ENCODE peak calls at places on chromosomes 7 and 10, in four cellular contexts. One of them, this sample, is unnamed.

GRCh38 chr7:28239823-28240204 is 59.2 kb upstream of the JAZF1 start:
- DNase-seq in H1: no peak
- DNase-seq in body of pancreas: peak; percentile 9
- DNase-seq in HCT116: no peak
- DNase-seq in this sample: no peak

GRCh38 chr10:132506711-132507466 is 30.7 kb upstream of the INPP5A start:
- DNase-seq in HCT116: no peak
- DNase-seq in H1: no peak
- DNase-seq in body of pancreas: peak; percentile 34
- DNase-seq in this sample: no peak

GRCh38 chr10:1462032-1462431 is 275.3 kb downstream of the ADARB2 start:
- DNase-seq in HCT116: no peak
- DNase-seq in H1: no peak
- DNase-seq in body of pancreas: no peak
- DNase-seq in this sample: no peak

GRCh38 chr7:24722386-24723177 is 34.7 kb downstream of the GSDME start:
- DNase-seq in H1: peak; percentile 54
- DNase-seq in HCT116: no peak
- DNase-seq in body of pancreas: no peak
- DNase-seq in this sample: peak; percentile 54

GRCh38 chr7:35747611-35748010 is 52.7 kb upstream of the HERPUD2 start:
- DNase-seq in body of pancreas: no peak
- DNase-seq in HCT116: no peak
- DNase-seq in H1: no peak
- DNase-seq in this sample: no peak

GRCh38 chr7:428387-428786 is 91.3 kb downstream of the PDGFA start:
- DNase-seq in H1: no peak
- DNase-seq in HCT116: no peak
- DNase-seq in body of pancreas: no peak
- DNase-seq in this sample: no peak

GRCh38 chr7:20642171-20642570 is 26.7 kb downstream of the ABCB5 start:
- DNase-seq in H1: no peak
- DNase-seq in HCT116: no peak
- DNase-seq in body of pancreas: no peak
- DNase-seq in this sample: no peak

GRCh38 chr10:17793823-17794759 is 15.1 kb upstream of the MRC1 start:
- DNase-seq in HCT116: no peak
- DNase-seq in body of pancreas: peak; percentile 63
- DNase-seq in H1: no peak
- DNase-seq in this sample: no peak

GRCh38 chr10:18549105-18549504 is 102.3 kb downstream of the NSUN6 start:
- DNase-seq in H1: no peak
- DNase-seq in body of pancreas: no peak
- DNase-seq in HCT116: no peak
- DNase-seq in this sample: no peak

GRCh38 chr10:54441286-54441685 is 359.7 kb downstream of the PCDH15 start:
- DNase-seq in body of pancreas: no peak
- DNase-seq in H1: no peak
- DNase-seq in HCT116: no peak
- DNase-seq in this sample: peak; percentile 24

GRCh38 chr7:27173412-27174076 is 576 bp downstream of the HOXA10 start:
- DNase-seq in HCT116: no peak
- DNase-seq in body of pancreas: no peak
- DNase-seq in H1: peak; percentile 73
- DNase-seq in this sample: no peak

GRCh38 chr7:158411232-158411950 is 176.2 kb downstream of the PTPRN2 start:
- DNase-seq in H1: no peak
- DNase-seq in body of pancreas: no peak
- DNase-seq in HCT116: no peak
- DNase-seq in this sample: no peak

GRCh38 chr7:37068902-37069301 is 344.6 kb upstream of the AOAH start:
- DNase-seq in HCT116: no peak
- DNase-seq in H1: no peak
- DNase-seq in body of pancreas: no peak
- DNase-seq in this sample: no peak

GRCh38 chr7:159006610-159007130 is 138.0 kb downstream of the VIPR2 start:
- DNase-seq in HCT116: no peak
- DNase-seq in body of pancreas: no peak
- DNase-seq in H1: no peak
- DNase-seq in this sample: no peak

GRCh38 chr7:142300689-142301088 is 42.8 kb upstream of the PRSS58 start:
- DNase-seq in body of pancreas: no peak
- DNase-seq in HCT116: peak; percentile 28
- DNase-seq in H1: peak; percentile 86
- DNase-seq in this sample: no peak

GRCh38 chr7:47193003-47193402 is 388.9 kb downstream of the TNS3 start:
- DNase-seq in body of pancreas: no peak
- DNase-seq in H1: no peak
- DNase-seq in HCT116: no peak
- DNase-seq in this sample: no peak

GRCh38 chr7:55473935-55474334 is 98.4 kb downstream of the VOPP1 start:
- DNase-seq in HCT116: no peak
- DNase-seq in H1: no peak
- DNase-seq in body of pancreas: no peak
- DNase-seq in this sample: no peak

GRCh38 chr10:103442031-103442461 is 10.1 kb downstream of the CALHM2 start:
- DNase-seq in H1: no peak
- DNase-seq in HCT116: no peak
- DNase-seq in body of pancreas: peak; percentile 55
- DNase-seq in this sample: no peak

GRCh38 chr7:85890244-85890811 is 703.5 kb upstream of the SEMA3D start:
- DNase-seq in HCT116: peak; percentile 6
- DNase-seq in body of pancreas: no peak
- DNase-seq in H1: no peak
- DNase-seq in this sample: no peak

GRCh38 chr7:121080257-121080912 is 91.9 kb downstream of the CPED1 start:
- DNase-seq in body of pancreas: no peak
- DNase-seq in H1: no peak
- DNase-seq in HCT116: no peak
- DNase-seq in this sample: no peak

GRCh38 chr10:24824124-24824523 is 100.4 kb upstream of the ARHGAP21 start:
- DNase-seq in body of pancreas: no peak
- DNase-seq in HCT116: no peak
- DNase-seq in H1: no peak
- DNase-seq in this sample: no peak

GRCh38 chr10:101875068-101875688 is 31.6 kb upstream of the KCNIP2 start:
- DNase-seq in H1: no peak
- DNase-seq in body of pancreas: no peak
- DNase-seq in HCT116: no peak
- DNase-seq in this sample: no peak

GRCh38 chr10:58152698-58153263 is 114.9 kb downstream of the IPMK start:
- DNase-seq in body of pancreas: peak; percentile 51
- DNase-seq in H1: peak; percentile 77
- DNase-seq in HCT116: peak; percentile 41
- DNase-seq in this sample: peak; percentile 68

GRCh38 chr7:94421711-94422110 is 27.0 kb downstream of the COL1A2 start:
- DNase-seq in body of pancreas: no peak
- DNase-seq in HCT116: no peak
- DNase-seq in H1: no peak
- DNase-seq in this sample: no peak

GRCh38 chr7:135536160-135536559 is 21.6 kb upstream of the NUP205 start:
- DNase-seq in H1: no peak
- DNase-seq in body of pancreas: no peak
- DNase-seq in HCT116: no peak
- DNase-seq in this sample: no peak

GRCh38 chr10:62545667-62546066 is 171.5 kb downstream of the ZNF365 start:
- DNase-seq in H1: no peak
- DNase-seq in HCT116: no peak
- DNase-seq in body of pancreas: peak; percentile 41
- DNase-seq in this sample: no peak

GRCh38 chr7:100612730-100613446 is 548 bp downstream of the MOSPD3 start:
- DNase-seq in H1: peak; percentile 57
- DNase-seq in body of pancreas: peak; percentile 19
- DNase-seq in HCT116: no peak
- DNase-seq in this sample: no peak

GRCh38 chr10:42488416-42488815 is 150.0 kb downstream of the ZNF33B start:
- DNase-seq in H1: no peak
- DNase-seq in HCT116: no peak
- DNase-seq in body of pancreas: no peak
- DNase-seq in this sample: no peak

GRCh38 chr7:156475666-156476065 is 164.9 kb upstream of the RNF32 start:
- DNase-seq in HCT116: peak; percentile 26
- DNase-seq in body of pancreas: no peak
- DNase-seq in H1: no peak
- DNase-seq in this sample: no peak

GRCh38 chr10:88385601-88386203 is 197.4 kb downstream of the RNLS start:
- DNase-seq in HCT116: peak; percentile 75
- DNase-seq in H1: no peak
- DNase-seq in body of pancreas: peak; percentile 85
- DNase-seq in this sample: peak; percentile 10

GRCh38 chr10:24820616-24821015 is 96.9 kb upstream of the ARHGAP21 start:
- DNase-seq in H1: no peak
- DNase-seq in HCT116: no peak
- DNase-seq in body of pancreas: no peak
- DNase-seq in this sample: peak; percentile 47

GRCh38 chr7:153858335-153858734 is 193.9 kb upstream of the DPP6 start:
- DNase-seq in body of pancreas: no peak
- DNase-seq in HCT116: no peak
- DNase-seq in H1: no peak
- DNase-seq in this sample: no peak

GRCh38 chr7:4833691-4834600 is 27.9 kb downstream of the PAPOLB start:
- DNase-seq in HCT116: no peak
- DNase-seq in H1: no peak
- DNase-seq in body of pancreas: no peak
- DNase-seq in this sample: no peak

GRCh38 chr10:122468220-122468922 is 7.0 kb downstream of the HTRA1 start:
- DNase-seq in H1: no peak
- DNase-seq in body of pancreas: no peak
- DNase-seq in HCT116: no peak
- DNase-seq in this sample: no peak

GRCh38 chr10:42961776-42962119 is 115.1 kb upstream of the RET start:
- DNase-seq in body of pancreas: no peak
- DNase-seq in HCT116: no peak
- DNase-seq in H1: peak; percentile 28
- DNase-seq in this sample: no peak

GRCh38 chr7:45259966-45260646 is 102.5 kb downstream of the RAMP3 start:
- DNase-seq in HCT116: peak; percentile 31
- DNase-seq in H1: peak; percentile 98
- DNase-seq in body of pancreas: peak; percentile 28
- DNase-seq in this sample: peak; percentile 75

DNA sequence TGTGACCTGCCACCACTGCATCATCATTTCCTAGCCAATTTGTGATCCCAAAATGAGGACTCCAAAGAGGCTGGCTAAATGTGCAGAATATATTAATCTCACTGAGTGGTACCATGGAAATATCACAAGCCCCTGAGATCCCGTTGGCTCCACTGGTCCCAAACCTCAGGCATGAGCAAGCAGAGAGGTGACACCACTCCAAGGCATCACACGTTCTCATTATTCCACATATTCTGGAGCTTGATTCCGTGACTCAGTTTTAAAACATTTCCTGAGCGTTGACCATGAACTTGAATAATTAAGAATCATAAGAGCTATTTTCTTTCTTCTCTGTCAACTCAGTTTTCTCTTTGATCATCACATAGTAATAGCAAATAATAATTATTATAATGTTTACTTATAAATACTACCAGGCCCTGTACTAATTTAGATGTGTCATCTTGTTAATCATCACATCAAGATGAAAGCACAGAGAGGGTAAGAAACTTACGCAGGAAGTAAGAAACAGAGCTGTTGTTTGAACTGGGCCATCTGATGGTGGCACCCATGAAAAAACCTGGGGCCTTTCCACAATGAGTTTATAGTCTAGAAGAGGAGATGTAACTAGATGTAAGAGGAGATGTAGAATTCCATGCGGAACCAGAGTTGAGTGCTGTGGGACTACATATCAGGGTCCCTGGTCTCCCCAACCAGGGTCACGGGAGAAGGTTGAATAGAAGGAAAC is 3.5 kb downstream of the APBB1IP start:
- DNase-seq in H1: no peak
- DNase-seq in body of pancreas: no peak
- DNase-seq in HCT116: no peak
- DNase-seq in this sample: no peak
- H3K4me1 ChIP-seq in H1: no peaks in the 10 kb centered on the region
- H3K4me1 ChIP-seq in body of pancreas: no peaks in the 10 kb centered on the region
- H3K4me1 ChIP-seq in HCT116: no peaks in the 10 kb centered on the region
- H3K4me1 ChIP-seq in this sample: no peaks in the 10 kb centered on the region

GRCh38 chr10:60206735-60207134 is 182.9 kb downstream of the ANK3 start:
- DNase-seq in HCT116: no peak
- DNase-seq in body of pancreas: no peak
- DNase-seq in H1: no peak
- DNase-seq in this sample: no peak
- H3K27me3 ChIP-seq in HCT116: no peaks in the 10 kb centered on the region
- H3K27me3 ChIP-seq in body of pancreas: no peaks in the 10 kb centered on the region
- H3K27me3 ChIP-seq in H1: no peaks in the 10 kb centered on the region
- H3K27me3 ChIP-seq in this sample: no peaks in the 10 kb centered on the region

GRCh38 chr10:128066954-128067382 is 59.3 kb downstream of the MKI67 start:
- DNase-seq in HCT116: no peak
- DNase-seq in body of pancreas: no peak
- DNase-seq in H1: no peak
- DNase-seq in this sample: no peak
- H3K4me1 ChIP-seq in HCT116: no peaks in the 10 kb centered on the region
- H3K4me1 ChIP-seq in body of pancreas: no peaks in the 10 kb centered on the region
- H3K4me1 ChIP-seq in H1: peaks cover 12% of the 10 kb centered on the region
- H3K4me1 ChIP-seq in this sample: no peaks in the 10 kb centered on the region

GRCh38 chr10:10545771-10546170 is 471.9 kb upstream of the CELF2 start:
- DNase-seq in HCT116: no peak
- DNase-seq in body of pancreas: no peak
- DNase-seq in H1: no peak
- DNase-seq in this sample: no peak

GRCh38 chr10:10542368-10542961 is 475.2 kb upstream of the CELF2 start:
- DNase-seq in HCT116: no peak
- DNase-seq in H1: no peak
- DNase-seq in body of pancreas: no peak
- DNase-seq in this sample: no peak

GRCh38 chr10:10540383-10540782 is 477.3 kb upstream of the CELF2 start:
- DNase-seq in HCT116: no peak
- DNase-seq in H1: no peak
- DNase-seq in body of pancreas: no peak
- DNase-seq in this sample: no peak

DNA sequence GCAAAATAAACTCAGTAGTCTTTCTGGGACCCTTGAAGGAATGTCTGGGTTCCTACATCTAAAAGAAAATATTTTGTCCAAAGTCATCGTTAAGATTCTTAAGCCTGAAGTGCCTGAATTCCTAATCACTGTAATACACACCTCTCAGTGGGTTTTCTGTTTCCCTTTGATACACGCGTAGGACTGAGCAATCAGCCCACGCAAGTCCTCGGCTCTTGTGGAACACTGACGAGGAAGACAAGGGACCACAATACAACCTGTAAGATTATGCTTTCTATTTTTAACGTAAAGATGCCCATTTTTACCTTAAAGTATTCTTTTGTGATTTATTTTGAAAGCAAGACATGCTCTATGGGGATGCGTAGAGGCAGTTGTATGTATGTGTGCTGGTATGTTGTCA is 472.8 kb upstream of the CELF2 start:
- DNase-seq in H1: no peak
- DNase-seq in HCT116: no peak
- DNase-seq in body of pancreas: no peak
- DNase-seq in this sample: no peak
- H3K27me3 ChIP-seq in H1: no peaks in the 10 kb centered on the region
- H3K27me3 ChIP-seq in HCT116: no peaks in the 10 kb centered on the region
- H3K27me3 ChIP-seq in body of pancreas: no peaks in the 10 kb centered on the region
- H3K27me3 ChIP-seq in this sample: no peaks in the 10 kb centered on the region

This sample was measured in BE2C.